ENCODE peak calls at places on chromosomes 16 and 17, in eight cellular contexts. J is astrocyte of the spinal cord, H is AG10803, P is BJ, Y is upper lobe of left lung, L is AG04450, E is progenitor cell of endocrine pancreas, N is kidney epithelial cell. C is an unnamed sample.

GRCh38 chr17:15662726-15663125 is 21.4 kb downstream of the TRIM16 start:
- DNase-seq in Y (no peak), H (no peak), N (no peak), L (no peak), P (no peak), E (no peak), J (no peak), C (no peak)

GRCh38 chr16:19783847-19784736 is 66.0 kb downstream of the IQCK start:
- DNase-seq in N (no peak), H (no peak), P (no peak), Y (no peak), J (no peak), E (no peak), L (no peak), C (no peak)

GRCh38 chr17:43410557-43411368 is 12.0 kb downstream of the ARL4D start:
- DNase-seq in L (no peak), E (no peak), N (no peak), P (no peak), H (peak), J (no peak), Y (no peak), C (no peak)

GRCh38 chr17:5715478-5715877 is 131.2 kb upstream of the NLRP1 start:
- DNase-seq in N (no peak), J (no peak), P (no peak), Y (no peak), H (no peak), L (no peak), E (no peak), C (no peak)

GRCh38 chr17:9200197-9200662 is 178.9 kb downstream of the NTN1 start:
- DNase-seq in J (no peak), L (no peak), E (no peak), N (no peak), Y (no peak), P (no peak), H (no peak), C (no peak)

GRCh38 chr17:82681547-82681946 is 17.0 kb downstream of the RAB40B start:
- DNase-seq in N (no peak), Y (no peak), E (no peak), J (no peak), P (no peak), H (no peak), L (no peak), C (no peak)

GRCh38 chr17:79800325-79801155 is 3.7 kb upstream of the CBX8 start:
- DNase-seq in H (peak), Y (peak), J (peak), N (no peak), P (no peak), L (no peak), E (no peak), C (no peak)

GRCh38 chr17:44916781-44917241 is 1.5 kb upstream of the GFAP start:
- DNase-seq in E (no peak), N (no peak), Y (no peak), P (no peak), L (no peak), J (peak), H (peak), C (no peak)

GRCh38 chr16:9820481-9821246 is 361.6 kb downstream of the GRIN2A start:
- DNase-seq in E (peak), J (no peak), N (no peak), L (no peak), P (no peak), Y (no peak), H (no peak), C (peak)

GRCh38 chr16:75860654-75861053 is 134.4 kb upstream of the CPHXL start:
- DNase-seq in L (no peak), H (no peak), Y (no peak), E (no peak), J (peak), N (no peak), P (no peak), C (peak)

GRCh38 chr16:85789773-85790172 is 9.6 kb downstream of the EMC8 start:
- DNase-seq in H (no peak), E (no peak), P (no peak), N (no peak), Y (no peak), L (no peak), J (no peak), C (no peak)

GRCh38 chr16:82699711-82700495 is 73.1 kb downstream of the CDH13 start:
- DNase-seq in P (peak), L (no peak), E (no peak), N (peak), J (peak), H (peak), Y (no peak), C (no peak)

GRCh38 chr17:73325527-73325842 is 13.7 kb upstream of the CDC42EP4 start:
- DNase-seq in N (no peak), Y (no peak), L (no peak), E (no peak), J (no peak), H (peak), P (no peak), C (no peak)

GRCh38 chr16:15539197-15539596 is 103.8 kb downstream of the MARF1 start:
- DNase-seq in N (no peak), H (no peak), L (no peak), J (no peak), Y (no peak), E (no peak), P (no peak), C (no peak)

GRCh38 chr16:20072524-20073202 is 1.0 kb downstream of the GPR139 start:
- DNase-seq in Y (peak), E (no peak), P (no peak), N (no peak), L (no peak), H (no peak), J (no peak), C (no peak)

GRCh38 chr17:5897320-5897911 is 172.8 kb upstream of the WSCD1 start:
- DNase-seq in J (no peak), E (no peak), Y (no peak), N (no peak), P (no peak), L (no peak), H (no peak), C (no peak)

GRCh38 chr16:24309222-24309905 is 53.2 kb downstream of the CACNG3 start:
- DNase-seq in L (no peak), N (no peak), E (no peak), H (peak), J (peak), Y (no peak), P (no peak), C (no peak)

GRCh38 chr17:8420041-8420934 is 15.4 kb upstream of the NDEL1 start:
- DNase-seq in J (peak), P (no peak), L (no peak), H (peak), Y (no peak), E (no peak), N (no peak), C (no peak)

GRCh38 chr17:2803971-2804370 is 7.7 kb downstream of the RAP1GAP2 start:
- DNase-seq in H (no peak), P (no peak), Y (no peak), J (no peak), E (no peak), L (no peak), N (no peak), C (no peak)

GRCh38 chr16:88792078-88792550 is 7.1 kb upstream of the PIEZO1 start:
- DNase-seq in E (no peak), H (no peak), L (no peak), N (no peak), P (no peak), J (no peak), Y (no peak), C (no peak)

GRCh38 chr16:17346441-17346773 is 124.4 kb downstream of the XYLT1 start:
- DNase-seq in J (no peak), E (no peak), P (no peak), Y (no peak), N (no peak), H (no peak), L (no peak), C (no peak)

GRCh38 chr17:21510686-21511367 is 134.7 kb downstream of the KCNJ12 start:
- DNase-seq in P (no peak), E (no peak), N (no peak), J (peak), H (no peak), L (no peak), Y (no peak), C (no peak)

GRCh38 chr17:67765623-67766022 is 47.9 kb downstream of the NOL11 start:
- DNase-seq in J (no peak), H (no peak), L (no peak), Y (no peak), E (no peak), P (no peak), N (no peak), C (no peak)

GRCh38 chr17:45221081-45221996 is at the start of gene FMNL1:
- DNase-seq in E (no peak), P (no peak), L (no peak), Y (peak), J (no peak), H (peak), N (no peak), C (no peak)

GRCh38 chr16:80719573-80719972 is 84.8 kb downstream of the CDYL2 start:
- DNase-seq in N (no peak), Y (no peak), P (no peak), E (no peak), L (no peak), H (no peak), J (no peak), C (no peak)

GRCh38 chr16:87806608-87807546 is 41.1 kb upstream of the KLHDC4 start:
- DNase-seq in N (peak), L (peak), H (peak), P (peak), E (no peak), J (peak), Y (no peak), C (no peak)

GRCh38 chr17:29196784-29197515 is 16.8 kb upstream of the MYO18A start:
- DNase-seq in Y (peak), H (no peak), P (no peak), L (no peak), E (no peak), N (no peak), J (no peak), C (no peak)

GRCh38 chr16:15807603-15808009 is 49.2 kb downstream of the MYH11 start:
- DNase-seq in P (no peak), Y (peak), E (no peak), N (no peak), J (peak), H (no peak), L (peak), C (no peak)

GRCh38 chr17:54992797-54993639 is 24.5 kb downstream of the STXBP4 start:
- DNase-seq in J (peak), H (peak), Y (no peak), E (no peak), L (no peak), N (peak), P (no peak), C (no peak)

GRCh38 chr16:49347476-49347875 is 26.1 kb upstream of the C16orf78 start:
- DNase-seq in L (no peak), N (no peak), H (no peak), J (no peak), Y (no peak), E (no peak), P (no peak), C (no peak)

GRCh38 chr16:83769397-83770008 is 38.3 kb upstream of the HSBP1 start:
- DNase-seq in N (no peak), L (no peak), J (no peak), H (no peak), E (no peak), Y (no peak), P (no peak), C (no peak)

GRCh38 chr16:82363026-82363816 is 193.2 kb upstream of the MPHOSPH6 start:
- DNase-seq in L (no peak), Y (no peak), P (no peak), E (no peak), J (no peak), H (no peak), N (no peak), C (no peak)

DNA sequence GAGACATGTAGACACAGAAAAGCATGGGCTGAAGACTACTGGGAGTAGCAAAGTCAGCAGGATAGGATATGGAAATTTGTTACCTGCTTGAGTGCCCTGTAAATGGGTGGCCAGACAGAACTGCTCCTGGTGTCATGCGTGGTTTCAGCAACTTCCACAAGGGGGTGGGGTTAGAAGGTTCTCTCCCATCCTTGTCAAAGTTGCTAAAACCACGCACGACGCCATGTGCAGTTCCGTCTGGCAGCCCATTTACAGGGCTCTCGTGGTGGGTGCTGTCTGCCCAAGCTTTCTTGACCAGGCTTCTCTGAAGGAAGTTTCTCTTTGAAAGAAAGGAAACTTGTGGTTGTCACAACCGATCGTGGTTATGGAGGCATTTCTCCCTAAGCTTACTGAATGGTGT is 6.9 kb upstream of the DBNDD1 start:
- DNase-seq in H (no peak), L (no peak), J (no peak), Y (no peak), E (no peak), P (no peak), N (no peak), C (no peak)
- TF ChIP-seq CTCF in H (no peak), L (no peak), J (no peak), Y (no peak), E (no peak), P (no peak), N (no peak), C (no peak)

DNA sequence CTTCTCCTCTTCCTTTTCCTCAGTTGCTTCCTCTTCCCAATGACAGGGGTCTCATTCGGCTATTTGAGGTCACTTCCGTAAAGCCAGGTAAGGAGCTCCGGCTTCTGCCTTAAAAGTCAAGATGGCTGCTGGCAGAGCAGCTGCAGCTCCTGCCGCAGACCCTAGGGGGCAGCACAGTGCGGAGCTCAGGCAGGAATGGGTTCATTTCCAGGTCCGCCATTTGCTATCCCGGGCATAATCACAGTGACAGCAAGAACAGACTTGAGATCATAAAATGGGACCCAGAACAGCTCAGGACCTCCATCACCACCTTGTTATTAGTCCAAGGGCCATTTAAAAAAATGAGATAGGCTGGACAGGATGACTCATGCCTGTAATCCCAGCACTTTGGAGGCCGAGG is 199.5 kb downstream of the ZNF18 start:
- DNase-seq in L (no peak), P (no peak), Y (no peak), J (no peak), H (no peak), N (no peak), E (no peak), C (no peak)
- TF ChIP-seq CTCF in L (no peak), P (no peak), Y (no peak), J (no peak), H (no peak), N (no peak), E (peak), C (peak)

GRCh38 chr17:4162366-4162765 is 19.4 kb downstream of the CYB5D2 start:
- DNase-seq in Y (no peak), L (no peak), P (no peak), N (no peak), E (no peak), J (no peak), H (no peak), C (no peak)

GRCh38 chr17:4160294-4160859 is 17.4 kb downstream of the CYB5D2 start:
- DNase-seq in N (no peak), H (no peak), J (no peak), E (no peak), P (no peak), Y (no peak), L (no peak), C (no peak)

GRCh38 chr17:4159761-4160160 is 16.8 kb downstream of the CYB5D2 start:
- DNase-seq in N (no peak), E (no peak), H (no peak), Y (no peak), P (no peak), L (no peak), J (no peak), C (no peak)

GRCh38 chr17:4161560-4162221 is 18.7 kb downstream of the CYB5D2 start:
- DNase-seq in P (no peak), E (no peak), J (no peak), Y (no peak), N (no peak), H (peak), L (no peak), C (no peak)

GRCh38 chr17:4161179-4161559 is 18.2 kb downstream of the CYB5D2 start:
- DNase-seq in Y (no peak), J (peak), H (peak), L (peak), P (peak), N (peak), E (no peak), C (no peak)
- TF ChIP-seq CTCF in Y (no peak), J (peak), H (peak), L (peak), P (peak), N (peak), E (no peak), C (no peak)

GRCh38 chr17:66538776-66539175 is 236.4 kb downstream of the PRKCA start:
- DNase-seq in Y (no peak), L (no peak), E (no peak), P (no peak), N (no peak), J (no peak), H (no peak), C (no peak)

GRCh38 chr17:66537518-66537917 is 235.1 kb downstream of the PRKCA start:
- DNase-seq in Y (no peak), L (no peak), J (no peak), E (no peak), H (no peak), P (no peak), N (no peak), C (no peak)

GRCh38 chr17:66531826-66532439 is 229.5 kb downstream of the PRKCA start:
- DNase-seq in P (no peak), L (no peak), Y (no peak), N (no peak), H (no peak), E (no peak), J (peak), C (no peak)

GRCh38 chr17:66535611-66536010 is 233.2 kb downstream of the PRKCA start:
- DNase-seq in N (no peak), E (no peak), J (no peak), L (no peak), H (no peak), P (no peak), Y (no peak), C (no peak)

GRCh38 chr17:66533572-66533971 is 231.2 kb downstream of the PRKCA start:
- DNase-seq in P (no peak), L (peak), N (no peak), E (peak), H (no peak), J (peak), Y (no peak), C (peak)
- TF ChIP-seq CTCF in P (no peak), L (peak), N (peak), E (no peak), H (no peak), J (peak), Y (no peak), C (peak)

GRCh38 chr16:77724174-77724573 is 1.9 kb downstream of the NUDT7 start:
- DNase-seq in L (no peak), P (no peak), E (no peak), N (no peak), J (no peak), H (no peak), Y (no peak), C (no peak)

GRCh38 chr16:77721752-77722314 is 481 bp upstream of the NUDT7 start:
- DNase-seq in J (no peak), Y (no peak), L (no peak), H (no peak), P (no peak), E (no peak), N (no peak), C (no peak)

GRCh38 chr16:77723108-77723514 is 797 bp downstream of the NUDT7 start:
- DNase-seq in E (no peak), L (peak), N (no peak), P (no peak), H (peak), Y (no peak), J (peak), C (no peak)

GRCh38 chr16:77722315-77723107 is at the start of gene NUDT7:
- DNase-seq in E (peak), H (peak), P (peak), L (peak), N (peak), J (peak), Y (peak), C (peak)
- TF ChIP-seq CTCF in E (peak), H (peak), P (peak), L (peak), N (peak), J (peak), Y (no peak), C (no peak)

DNA sequence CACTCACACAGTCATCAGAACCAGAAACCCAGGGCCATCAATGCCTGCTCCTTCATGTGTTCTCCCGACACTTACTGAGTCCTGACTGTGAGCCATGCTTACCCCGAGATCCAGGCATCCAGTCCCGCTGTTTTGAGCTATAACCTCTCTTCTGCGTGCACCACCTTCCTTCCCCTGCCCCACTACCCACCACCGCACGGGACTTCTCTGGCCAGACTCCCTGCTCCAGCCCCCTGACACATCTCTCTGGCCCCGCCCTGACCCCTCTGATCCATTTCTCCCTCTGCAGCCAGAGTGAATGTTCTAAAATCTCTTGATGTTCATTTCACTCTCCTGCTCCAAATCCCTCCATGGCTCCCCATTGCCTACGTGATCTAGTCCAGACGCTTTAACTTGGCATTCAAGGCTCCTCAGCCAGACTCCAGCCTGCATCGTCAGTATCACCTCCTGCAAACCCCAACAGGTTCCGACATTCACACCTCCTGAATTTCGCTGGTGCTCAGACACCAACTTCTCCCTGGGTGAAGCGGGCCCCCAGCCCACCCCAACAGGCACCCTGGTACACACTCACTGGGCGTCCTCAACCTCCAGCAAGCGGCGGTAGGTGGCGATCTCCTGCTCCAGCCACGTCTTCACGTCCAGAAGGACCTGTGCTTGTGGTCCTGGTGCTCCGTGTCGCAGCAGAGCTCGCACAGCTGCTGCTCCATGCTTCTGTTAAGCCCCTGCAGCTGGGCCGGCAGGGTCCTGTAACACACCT is 3.1 kb upstream of the KRT17 start:
- DNase-seq in P (no peak), Y (no peak), L (no peak), E (no peak), N (no peak), J (no peak), H (no peak), C (no peak)
- TF ChIP-seq CTCF in P (no peak), Y (no peak), L (no peak), E (no peak), N (no peak), J (no peak), H (no peak), C (no peak)

GRCh38 chr17:48317732-48318131 is 112.3 kb downstream of the SKAP1 start:
- DNase-seq in J (no peak), Y (no peak), P (no peak), N (no peak), L (no peak), H (no peak), E (no peak), C (no peak)

GRCh38 chr17:48326311-48326710 is 103.7 kb downstream of the SKAP1 start:
- DNase-seq in J (no peak), N (no peak), H (no peak), P (no peak), Y (no peak), L (no peak), E (no peak), C (no peak)

GRCh38 chr17:48322060-48322459 is 108.0 kb downstream of the SKAP1 start:
- DNase-seq in Y (no peak), J (peak), N (no peak), E (no peak), H (peak), L (no peak), P (no peak), C (no peak)
- TF ChIP-seq CTCF in Y (no peak), J (peak), N (peak), E (no peak), H (peak), L (peak), P (no peak), C (no peak)

GRCh38 chr17:50149099-50149424 is 1.4 kb downstream of the PPP1R9B start:
- DNase-seq in N (no peak), L (no peak), E (no peak), Y (no peak), H (no peak), P (no peak), J (no peak), C (no peak)

GRCh38 chr17:50146927-50147640 is 3.4 kb downstream of the PPP1R9B start:
- DNase-seq in H (no peak), Y (no peak), E (no peak), J (no peak), L (no peak), N (no peak), P (no peak), C (no peak)

GRCh38 chr17:50149425-50150353 is 788 bp downstream of the PPP1R9B start:
- DNase-seq in Y (peak), J (no peak), N (no peak), P (no peak), L (no peak), H (peak), E (peak), C (peak)

GRCh38 chr17:50147841-50148225 is 2.6 kb downstream of the PPP1R9B start:
- DNase-seq in H (peak), N (no peak), P (no peak), L (no peak), Y (no peak), E (no peak), J (no peak), C (no peak)

GRCh38 chr17:50148226-50149098 is 2.0 kb downstream of the PPP1R9B start:
- DNase-seq in N (no peak), J (no peak), Y (peak), L (no peak), P (no peak), H (peak), E (no peak), C (no peak)
- TF ChIP-seq CTCF in N (peak), J (peak), Y (no peak), L (peak), P (peak), H (peak), E (peak), C (peak)

C was measured in neural crest cell.